ENCODE peak calls at places on chromosomes 11 and 22, in nine cellular contexts. One of them, this sample, is unnamed.

GRCh38 chr22:50621948-50622722 is 5.8 kb downstream of the ARSA start:
- DNase-seq in lower lobe of right lung: no peak
- DNase-seq in cardiac muscle cell: no peak
- DNase-seq in hepatocyte: no peak
- DNase-seq in tibial artery: no peak
- DNase-seq in GM23248: no peak
- DNase-seq in uterus: no peak
- DNase-seq in esophagus squamous epithelium: no peak
- DNase-seq in GM23338: no peak
- DNase-seq in this sample: no peak

GRCh38 chr22:42919199-42919598 is 62.1 kb upstream of the ARFGAP3 start:
- DNase-seq in lower lobe of right lung: no peak
- DNase-seq in cardiac muscle cell: no peak
- DNase-seq in hepatocyte: no peak
- DNase-seq in tibial artery: no peak
- DNase-seq in GM23248: peak; percentile 72
- DNase-seq in uterus: no peak
- DNase-seq in esophagus squamous epithelium: no peak
- DNase-seq in GM23338: no peak
- DNase-seq in this sample: no peak

GRCh38 chr11:93730108-93731107 is 10.9 kb downstream of the TAF1D start:
- DNase-seq in lower lobe of right lung: no peak
- DNase-seq in cardiac muscle cell: no peak
- DNase-seq in hepatocyte: no peak
- DNase-seq in tibial artery: no peak
- DNase-seq in GM23248: no peak
- DNase-seq in uterus: no peak
- DNase-seq in esophagus squamous epithelium: no peak
- DNase-seq in GM23338: no peak
- DNase-seq in this sample: no peak

GRCh38 chr11:11028017-11028692 is 170.3 kb upstream of the ZBED5 start:
- DNase-seq in lower lobe of right lung: peak; percentile 78
- DNase-seq in cardiac muscle cell: peak; percentile 64
- DNase-seq in hepatocyte: peak; percentile 78
- DNase-seq in tibial artery: peak; percentile 70
- DNase-seq in GM23248: peak; percentile 72
- DNase-seq in uterus: peak; percentile 45
- DNase-seq in esophagus squamous epithelium: no peak
- DNase-seq in GM23338: peak; percentile 89
- DNase-seq in this sample: peak; percentile 71

GRCh38 chr11:86458294-86459001 is 83.8 kb downstream of the CCDC81 start:
- DNase-seq in lower lobe of right lung: no peak
- DNase-seq in cardiac muscle cell: no peak
- DNase-seq in hepatocyte: no peak
- DNase-seq in tibial artery: peak; percentile 55
- DNase-seq in GM23248: no peak
- DNase-seq in uterus: no peak
- DNase-seq in esophagus squamous epithelium: no peak
- DNase-seq in GM23338: no peak
- DNase-seq in this sample: no peak

GRCh38 chr11:62850911-62851806 is 11.8 kb upstream of the WDR74 start:
- DNase-seq in lower lobe of right lung: no peak
- DNase-seq in cardiac muscle cell: no peak
- DNase-seq in hepatocyte: no peak
- DNase-seq in tibial artery: no peak
- DNase-seq in GM23248: no peak
- DNase-seq in uterus: no peak
- DNase-seq in esophagus squamous epithelium: no peak
- DNase-seq in GM23338: peak; percentile 67
- DNase-seq in this sample: no peak

GRCh38 chr11:93522448-93522847 is 20.7 kb downstream of the SMCO4 start:
- DNase-seq in lower lobe of right lung: no peak
- DNase-seq in cardiac muscle cell: no peak
- DNase-seq in hepatocyte: no peak
- DNase-seq in tibial artery: no peak
- DNase-seq in GM23248: no peak
- DNase-seq in uterus: no peak
- DNase-seq in esophagus squamous epithelium: no peak
- DNase-seq in GM23338: no peak
- DNase-seq in this sample: no peak

GRCh38 chr22:17888855-17889254 is 114.6 kb upstream of the BID start:
- DNase-seq in lower lobe of right lung: no peak
- DNase-seq in cardiac muscle cell: peak; percentile 50
- DNase-seq in hepatocyte: no peak
- DNase-seq in tibial artery: no peak
- DNase-seq in GM23248: no peak
- DNase-seq in uterus: no peak
- DNase-seq in esophagus squamous epithelium: no peak
- DNase-seq in GM23338: peak; percentile 80
- DNase-seq in this sample: no peak

GRCh38 chr11:10005955-10006525 is 288.0 kb downstream of the SBF2 start:
- DNase-seq in lower lobe of right lung: no peak
- DNase-seq in cardiac muscle cell: no peak
- DNase-seq in hepatocyte: no peak
- DNase-seq in tibial artery: no peak
- DNase-seq in GM23248: no peak
- DNase-seq in uterus: no peak
- DNase-seq in esophagus squamous epithelium: no peak
- DNase-seq in GM23338: no peak
- DNase-seq in this sample: no peak

GRCh38 chr11:79237676-79238075 is 203.2 kb downstream of the TENM4 start:
- DNase-seq in lower lobe of right lung: no peak
- DNase-seq in cardiac muscle cell: peak; percentile 96
- DNase-seq in hepatocyte: peak; percentile 27
- DNase-seq in tibial artery: no peak
- DNase-seq in GM23248: peak; percentile 80
- DNase-seq in uterus: peak; percentile 22
- DNase-seq in esophagus squamous epithelium: no peak
- DNase-seq in GM23338: no peak
- DNase-seq in this sample: no peak

GRCh38 chr11:83819936-83820549 is 533.9 kb upstream of the CCDC90B start:
- DNase-seq in lower lobe of right lung: no peak
- DNase-seq in cardiac muscle cell: peak; percentile 82
- DNase-seq in hepatocyte: peak; percentile 74
- DNase-seq in tibial artery: no peak
- DNase-seq in GM23248: peak; percentile 93
- DNase-seq in uterus: peak; percentile 20
- DNase-seq in esophagus squamous epithelium: no peak
- DNase-seq in GM23338: peak; percentile 58
- DNase-seq in this sample: no peak

GRCh38 chr11:34052608-34053160 is 1.2 kb downstream of the CAPRIN1 start:
- DNase-seq in lower lobe of right lung: peak; percentile 52
- DNase-seq in cardiac muscle cell: no peak
- DNase-seq in hepatocyte: peak; percentile 48
- DNase-seq in tibial artery: peak; percentile 31
- DNase-seq in GM23248: peak; percentile 54
- DNase-seq in uterus: peak; percentile 26
- DNase-seq in esophagus squamous epithelium: peak; percentile 8
- DNase-seq in GM23338: peak; percentile 19
- DNase-seq in this sample: no peak

DNA sequence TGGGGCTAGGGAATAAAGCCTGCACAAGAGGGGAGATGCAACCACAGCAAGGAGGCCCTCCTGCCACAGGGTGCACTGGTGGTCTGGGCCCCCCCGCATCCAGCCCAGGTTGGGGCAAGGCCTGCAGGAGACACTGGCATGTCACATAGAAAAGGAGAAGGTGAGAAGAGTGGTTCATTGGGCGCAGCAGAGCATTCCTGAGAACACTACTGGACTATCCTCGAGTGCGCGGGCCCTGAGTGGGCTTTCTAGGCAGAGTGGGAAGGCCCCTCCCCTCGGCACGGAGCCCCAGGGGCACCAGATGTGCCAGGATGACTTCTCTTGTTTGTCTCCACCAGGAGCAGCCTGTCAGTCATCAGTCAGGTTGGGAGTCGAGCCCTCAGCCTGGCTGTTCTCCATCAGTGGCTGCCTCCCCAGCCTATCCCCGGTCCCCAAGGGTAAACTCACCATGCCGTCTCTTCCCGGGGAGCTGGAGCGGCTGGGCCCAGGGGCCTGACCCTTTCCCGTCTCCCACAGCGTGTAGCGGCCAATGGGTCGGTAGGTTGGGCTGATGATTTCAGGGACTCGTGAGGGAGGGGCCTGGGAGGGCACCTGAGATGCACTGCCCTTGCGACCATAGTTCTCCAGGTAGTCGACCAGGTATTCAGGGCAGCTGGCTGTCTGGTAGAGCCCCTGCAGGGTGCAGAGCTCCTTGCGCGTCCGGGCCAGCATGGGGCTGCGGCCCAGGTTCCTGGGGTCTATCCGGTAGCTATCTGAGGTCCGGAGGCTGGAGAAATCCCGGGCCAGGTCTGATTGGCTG is 9.0 kb downstream of the USP2 start:
- DNase-seq in lower lobe of right lung: no peak
- DNase-seq in cardiac muscle cell: no peak
- DNase-seq in hepatocyte: no peak
- DNase-seq in tibial artery: no peak
- DNase-seq in GM23248: no peak
- DNase-seq in uterus: no peak
- DNase-seq in esophagus squamous epithelium: no peak
- DNase-seq in GM23338: no peak
- DNase-seq in this sample: no peak
- H3K4me1 ChIP-seq in lower lobe of right lung: peaks cover 62% of the 10 kb centered on the region
- H3K4me1 ChIP-seq in cardiac muscle cell: peaks cover 86% of the 10 kb centered on the region
- H3K4me1 ChIP-seq in hepatocyte: peaks cover 46% of the 10 kb centered on the region
- H3K4me1 ChIP-seq in tibial artery: peaks cover 81% of the 10 kb centered on the region
- H3K4me1 ChIP-seq in GM23248: peaks cover 23% of the 10 kb centered on the region
- H3K4me1 ChIP-seq in uterus: peaks cover 24% of the 10 kb centered on the region
- H3K4me1 ChIP-seq in esophagus squamous epithelium: peaks cover 75% of the 10 kb centered on the region
- H3K4me1 ChIP-seq in GM23338: peaks cover 28% of the 10 kb centered on the region
- H3K4me1 ChIP-seq in this sample: peaks cover 51% of the 10 kb centered on the region

DNA sequence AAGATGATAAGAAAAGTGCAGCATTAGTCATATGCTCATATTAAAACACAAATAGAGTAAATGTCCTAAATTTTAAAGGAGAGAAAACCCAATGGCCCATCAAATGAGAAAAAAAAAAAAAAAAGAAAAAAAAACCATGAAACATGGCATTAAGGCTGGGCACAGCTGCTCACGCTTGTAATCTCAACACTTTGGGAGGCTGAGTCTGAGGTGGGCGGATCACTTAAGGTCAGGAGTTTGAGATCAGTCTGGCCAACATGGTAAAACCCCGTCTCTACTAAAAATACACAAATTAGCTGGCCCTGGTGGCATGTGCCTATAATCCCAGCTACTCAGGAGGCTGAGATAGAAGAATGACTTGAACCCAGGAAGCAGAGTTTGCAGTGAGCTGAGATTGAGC is 515.5 kb upstream of the ANO3 start:
- DNase-seq in lower lobe of right lung: no peak
- DNase-seq in cardiac muscle cell: no peak
- DNase-seq in hepatocyte: no peak
- DNase-seq in tibial artery: no peak
- DNase-seq in GM23248: no peak
- DNase-seq in uterus: no peak
- DNase-seq in esophagus squamous epithelium: no peak
- DNase-seq in GM23338: no peak
- DNase-seq in this sample: no peak
- H3K36me3 ChIP-seq in lower lobe of right lung: no peaks in the 10 kb centered on the region
- H3K36me3 ChIP-seq in cardiac muscle cell: no peaks in the 10 kb centered on the region
- H3K36me3 ChIP-seq in hepatocyte: no peaks in the 10 kb centered on the region
- H3K36me3 ChIP-seq in tibial artery: no peaks in the 10 kb centered on the region
- H3K36me3 ChIP-seq in GM23248: no peaks in the 10 kb centered on the region
- H3K36me3 ChIP-seq in uterus: no peaks in the 10 kb centered on the region
- H3K36me3 ChIP-seq in esophagus squamous epithelium: no peaks in the 10 kb centered on the region
- H3K36me3 ChIP-seq in GM23338: no peaks in the 10 kb centered on the region
- H3K36me3 ChIP-seq in this sample: no peaks in the 10 kb centered on the region

GRCh38 chr22:25970996-25971811 is 198.1 kb upstream of the SEZ6L start:
- DNase-seq in lower lobe of right lung: no peak
- DNase-seq in cardiac muscle cell: no peak
- DNase-seq in hepatocyte: no peak
- DNase-seq in tibial artery: no peak
- DNase-seq in GM23248: no peak
- DNase-seq in uterus: no peak
- DNase-seq in esophagus squamous epithelium: no peak
- DNase-seq in GM23338: peak; percentile 77
- DNase-seq in this sample: no peak

GRCh38 chr22:25969286-25969685 is 200.0 kb upstream of the SEZ6L start:
- DNase-seq in lower lobe of right lung: no peak
- DNase-seq in cardiac muscle cell: no peak
- DNase-seq in hepatocyte: no peak
- DNase-seq in tibial artery: no peak
- DNase-seq in GM23248: no peak
- DNase-seq in uterus: no peak
- DNase-seq in esophagus squamous epithelium: no peak
- DNase-seq in GM23338: no peak
- DNase-seq in this sample: no peak

GRCh38 chr22:25969901-25970300 is 199.4 kb upstream of the SEZ6L start:
- DNase-seq in lower lobe of right lung: no peak
- DNase-seq in cardiac muscle cell: no peak
- DNase-seq in hepatocyte: no peak
- DNase-seq in tibial artery: no peak
- DNase-seq in GM23248: no peak
- DNase-seq in uterus: no peak
- DNase-seq in esophagus squamous epithelium: no peak
- DNase-seq in GM23338: no peak
- DNase-seq in this sample: no peak

GRCh38 chr22:25972397-25972796 is 196.9 kb upstream of the SEZ6L start:
- DNase-seq in lower lobe of right lung: no peak
- DNase-seq in cardiac muscle cell: no peak
- DNase-seq in hepatocyte: no peak
- DNase-seq in tibial artery: no peak
- DNase-seq in GM23248: no peak
- DNase-seq in uterus: no peak
- DNase-seq in esophagus squamous epithelium: no peak
- DNase-seq in GM23338: peak; percentile 15
- DNase-seq in this sample: no peak

GRCh38 chr22:25970348-25970995 is 198.8 kb upstream of the SEZ6L start:
- DNase-seq in lower lobe of right lung: no peak
- DNase-seq in cardiac muscle cell: no peak
- DNase-seq in hepatocyte: peak; percentile 8
- DNase-seq in tibial artery: no peak
- DNase-seq in GM23248: no peak
- DNase-seq in uterus: no peak
- DNase-seq in esophagus squamous epithelium: no peak
- DNase-seq in GM23338: peak; percentile 73
- DNase-seq in this sample: no peak
- H3K4me1 ChIP-seq in lower lobe of right lung: no peaks in the 10 kb centered on the region
- H3K4me1 ChIP-seq in cardiac muscle cell: no peaks in the 10 kb centered on the region
- H3K4me1 ChIP-seq in hepatocyte: no peaks in the 10 kb centered on the region
- H3K4me1 ChIP-seq in tibial artery: no peaks in the 10 kb centered on the region
- H3K4me1 ChIP-seq in GM23248: no peaks in the 10 kb centered on the region
- H3K4me1 ChIP-seq in uterus: no peaks in the 10 kb centered on the region
- H3K4me1 ChIP-seq in esophagus squamous epithelium: no peaks in the 10 kb centered on the region
- H3K4me1 ChIP-seq in GM23338: peaks cover 23% of the 10 kb centered on the region
- H3K4me1 ChIP-seq in this sample: no peaks in the 10 kb centered on the region

DNA sequence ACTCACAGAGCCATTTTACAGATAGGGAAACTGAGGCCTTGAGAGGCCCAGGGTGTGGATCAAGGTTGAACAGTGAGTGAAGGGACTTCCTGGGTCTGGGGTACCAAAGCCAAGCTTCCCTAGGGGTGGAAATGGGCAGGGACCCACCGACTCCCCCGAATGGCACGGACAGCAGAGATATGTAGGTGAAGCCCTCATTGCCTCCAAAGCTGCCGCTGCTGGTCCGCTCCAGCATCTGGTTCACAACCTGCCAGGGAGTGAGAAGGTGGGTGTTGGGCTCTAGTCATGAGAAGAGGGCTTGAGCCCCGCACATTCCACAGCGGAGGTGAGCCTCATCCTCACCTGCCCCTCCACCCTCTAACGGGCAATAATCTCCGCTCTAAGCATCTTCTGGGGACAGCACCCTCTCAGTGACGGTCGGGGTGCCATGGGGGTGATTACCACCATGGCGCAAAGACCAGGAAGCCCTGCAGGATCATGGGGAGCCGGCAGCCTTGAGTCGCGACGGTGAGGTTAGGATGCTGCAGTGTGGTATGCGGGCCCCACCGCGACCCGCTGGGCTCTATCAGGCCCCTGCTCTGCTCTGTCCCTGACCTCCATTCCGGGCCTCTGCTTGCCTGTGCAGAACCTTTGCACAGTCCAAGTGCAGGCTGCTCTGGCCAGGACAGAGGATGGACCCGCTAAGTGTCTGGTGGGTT is 10.8 kb downstream of the ALDH3B2 start:
- DNase-seq in lower lobe of right lung: no peak
- DNase-seq in cardiac muscle cell: no peak
- DNase-seq in hepatocyte: no peak
- DNase-seq in tibial artery: no peak
- DNase-seq in GM23248: no peak
- DNase-seq in uterus: no peak
- DNase-seq in esophagus squamous epithelium: no peak
- DNase-seq in GM23338: no peak
- DNase-seq in this sample: no peak
- H3K36me3 ChIP-seq in lower lobe of right lung: no peaks in the 10 kb centered on the region
- H3K36me3 ChIP-seq in cardiac muscle cell: no peaks in the 10 kb centered on the region
- H3K36me3 ChIP-seq in hepatocyte: no peaks in the 10 kb centered on the region
- H3K36me3 ChIP-seq in tibial artery: no peaks in the 10 kb centered on the region
- H3K36me3 ChIP-seq in GM23248: no peaks in the 10 kb centered on the region
- H3K36me3 ChIP-seq in uterus: no peaks in the 10 kb centered on the region
- H3K36me3 ChIP-seq in esophagus squamous epithelium: peaks cover 54% of the 10 kb centered on the region
- H3K36me3 ChIP-seq in GM23338: no peaks in the 10 kb centered on the region
- H3K36me3 ChIP-seq in this sample: peaks cover 8% of the 10 kb centered on the region

This sample was measured in suprapubic skin.